ENCODE peak calls at places on chromosomes 2 and 18, in six cellular contexts. K is endothelial cell, S is thyroid gland, F is progenitor cell of endocrine pancreas, G is astrocyte, U is WERI-Rb-1. X is an unnamed sample.
A peak's percentile ranks its signal among the peaks of the same experiment; 100 is the strongest.

GRCh38 chr2:95316466-95317122 is 19.4 kb downstream of the KCNIP3 start:
- DNase-seq in K (no peak), S (no peak), F (no peak), G (peak; percentile 76), U (no peak), X (no peak)

GRCh38 chr2:106058469-106059137 is 135.5 kb downstream of the UXS1 start:
- DNase-seq in K (no peak), S (no peak), F (no peak), G (no peak), U (no peak), X (no peak)

GRCh38 chr2:188444106-188444835 is 152.6 kb downstream of the GULP1 start:
- DNase-seq in K (no peak), S (no peak), F (no peak), G (no peak), U (no peak), X (no peak)

GRCh38 chr2:40497251-40497859 is 45.5 kb upstream of the SLC8A1 start:
- DNase-seq in K (no peak), S (no peak), F (no peak), G (no peak), U (no peak), X (no peak)

GRCh38 chr2:46849741-46850474 is 65.7 kb downstream of the MCFD2 start:
- DNase-seq in K (no peak), S (peak; percentile 52), F (no peak), G (peak; percentile 97), U (no peak), X (peak; percentile 85)

GRCh38 chr2:203446780-203447179 is 88.3 kb downstream of the RAPH1 start:
- DNase-seq in K (no peak), S (no peak), F (no peak), G (no peak), U (no peak), X (no peak)

GRCh38 chr2:75647771-75648170 is 1.2 kb downstream of the MRPL19 start:
- DNase-seq in K (no peak), S (no peak), F (no peak), G (no peak), U (no peak), X (no peak)

GRCh38 chr2:65545818-65546217 is 113.4 kb upstream of the SPRED2 start:
- DNase-seq in K (no peak), S (no peak), F (no peak), G (peak; percentile 37), U (no peak), X (peak; percentile 24)

GRCh38 chr2:71665168-71666093 is 212.1 kb downstream of the DYSF start:
- DNase-seq in K (no peak), S (no peak), F (no peak), G (no peak), U (no peak), X (peak; percentile 49)

GRCh38 chr2:189580662-189581353 is at the start of gene SLC40A1:
- DNase-seq in K (peak; percentile 82), S (peak; percentile 90), F (peak; percentile 69), G (peak; percentile 48), U (peak; percentile 63), X (peak; percentile 89)

GRCh38 chr18:9581667-9582066 is 32.7 kb downstream of the PPP4R1 start:
- DNase-seq in K (no peak), S (no peak), F (no peak), G (no peak), U (no peak), X (no peak)

GRCh38 chr2:73003027-73003426 is 68.5 kb downstream of the SFXN5 start:
- DNase-seq in K (no peak), S (no peak), F (no peak), G (no peak), U (no peak), X (no peak)

GRCh38 chr2:106039634-106040033 is 154.5 kb downstream of the UXS1 start:
- DNase-seq in K (no peak), S (peak; percentile 33), F (no peak), G (no peak), U (no peak), X (no peak)

GRCh38 chr2:206480620-206481019 is 37.3 kb downstream of the ADAM23 start:
- DNase-seq in K (no peak), S (no peak), F (no peak), G (no peak), U (no peak), X (no peak)

GRCh38 chr2:56680971-56681631 is 497.3 kb downstream of the CCDC85A start:
- DNase-seq in K (no peak), S (no peak), F (no peak), G (peak; percentile 89), U (no peak), X (no peak)

GRCh38 chr2:179454443-179455218 is 190.0 kb upstream of the SESTD1 start:
- DNase-seq in K (no peak), S (no peak), F (no peak), G (peak; percentile 96), U (no peak), X (no peak)

GRCh38 chr2:233053928-233054774 is 6.0 kb upstream of the INPP5D start:
- DNase-seq in K (peak; percentile 77), S (peak; percentile 60), F (peak; percentile 63), G (no peak), U (peak; percentile 72), X (peak; percentile 47)

GRCh38 chr2:85846411-85846810 is 42.4 kb downstream of the ST3GAL5 start:
- DNase-seq in K (no peak), S (no peak), F (no peak), G (peak; percentile 71), U (no peak), X (no peak)

GRCh38 chr2:226581004-226581403 is 218.6 kb downstream of the IRS1 start:
- DNase-seq in K (no peak), S (no peak), F (no peak), G (no peak), U (no peak), X (no peak)

GRCh38 chr2:73006969-73007710 is 64.4 kb downstream of the SFXN5 start:
- DNase-seq in K (no peak), S (no peak), F (no peak), G (no peak), U (no peak), X (no peak)

GRCh38 chr2:21423854-21424253 is 300.1 kb downstream of the TDRD15 start:
- DNase-seq in K (no peak), S (no peak), F (no peak), G (no peak), U (no peak), X (no peak)

GRCh38 chr2:71462641-71463341 is 9.4 kb downstream of the DYSF start:
- DNase-seq in K (no peak), S (no peak), F (no peak), G (no peak), U (no peak), X (no peak)

GRCh38 chr18:30457156-30457555 is 585.4 kb downstream of the DSC3 start:
- DNase-seq in K (no peak), S (no peak), F (no peak), G (no peak), U (no peak), X (no peak)
- TF ChIP-seq CTCF in K (no peak), S (no peak), F (no peak), G (no peak), U (no peak), X (no peak)

DNA sequence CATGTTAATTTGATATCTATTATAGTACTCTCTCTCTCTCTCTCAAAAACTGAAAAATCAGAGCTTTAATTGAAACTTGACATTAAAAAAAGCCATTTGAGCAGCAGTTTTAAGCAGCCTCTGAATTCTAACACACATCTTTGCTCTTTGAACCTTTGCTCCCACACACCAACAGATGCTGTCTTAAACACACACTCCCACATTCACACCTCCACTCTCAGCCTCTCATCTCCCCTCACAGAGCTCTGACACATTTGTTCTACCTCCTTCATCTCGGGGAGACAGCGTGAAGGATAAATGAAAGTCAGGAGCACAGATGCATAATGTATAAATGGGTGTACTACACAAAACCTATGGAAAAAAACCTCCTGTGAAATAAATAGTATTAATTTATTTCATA is 95.2 kb downstream of the NAB1 start:
- DNase-seq in K (no peak), S (no peak), F (no peak), G (no peak), U (no peak), X (no peak)
- TF ChIP-seq CTCF in K (no peak), S (no peak), F (no peak), G (no peak), U (no peak), X (no peak)

GRCh38 chr2:112723556-112723940 is 2.7 kb downstream of the NT5DC4 start:
- DNase-seq in K (no peak), S (no peak), F (no peak), G (no peak), U (no peak), X (no peak)

GRCh38 chr2:112723995-112724394 is 3.2 kb downstream of the NT5DC4 start:
- DNase-seq in K (no peak), S (no peak), F (no peak), G (no peak), U (no peak), X (no peak)

GRCh38 chr2:112725545-112726457 is 5.0 kb downstream of the NT5DC4 start:
- DNase-seq in K (no peak), S (no peak), F (no peak), G (no peak), U (no peak), X (no peak)

GRCh38 chr2:112726487-112727190 is 5.8 kb downstream of the NT5DC4 start:
- DNase-seq in K (peak; percentile 94), S (peak; percentile 95), F (peak; percentile 90), G (peak; percentile 58), U (peak; percentile 91), X (peak; percentile 91)

DNA sequence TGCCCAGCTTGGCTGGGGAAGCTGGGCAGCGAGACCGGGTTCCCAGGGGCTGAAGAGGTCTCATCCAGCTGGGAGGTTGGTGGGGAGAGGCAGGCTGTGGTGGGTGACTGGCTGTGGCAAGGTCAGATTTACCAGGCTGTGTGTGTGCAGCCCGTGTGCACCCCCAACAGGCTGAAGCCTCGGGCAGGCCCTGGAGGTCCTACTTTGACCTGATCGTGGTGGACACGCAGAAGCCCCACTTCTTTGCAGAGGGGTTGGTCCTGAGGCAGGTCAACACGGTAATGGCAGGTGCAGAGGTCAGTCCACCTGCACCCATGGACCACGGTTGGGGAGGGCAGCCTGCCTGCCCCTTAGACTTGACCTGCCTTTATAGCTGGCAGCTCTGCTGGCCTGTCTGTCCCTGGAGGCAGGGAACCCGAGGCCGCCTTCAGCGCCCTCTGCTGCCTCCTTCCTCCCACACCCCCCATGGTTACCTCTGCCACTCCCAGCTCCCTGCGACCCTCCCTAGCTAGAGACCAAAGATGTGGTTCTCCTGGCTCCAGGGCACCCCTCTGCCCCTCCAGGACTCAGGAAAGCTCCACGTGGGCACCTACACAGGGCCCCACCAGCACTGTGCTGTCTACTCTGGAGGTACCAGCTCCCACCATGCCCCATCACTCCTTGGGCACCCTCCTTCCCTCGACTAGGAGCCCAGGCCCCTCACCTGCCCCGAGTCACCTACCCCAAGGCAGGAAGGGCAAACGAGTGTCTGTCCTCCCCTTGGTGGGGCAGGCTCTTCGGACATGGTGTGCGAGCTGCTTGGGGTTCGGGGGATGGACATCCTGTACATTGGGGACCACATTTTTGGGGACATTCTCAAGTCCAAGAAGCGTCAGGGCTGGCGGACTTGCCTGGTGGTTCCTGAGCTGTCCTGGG is 4.0 kb downstream of the NT5DC4 start:
- DNase-seq in K (peak; percentile 50), S (no peak), F (no peak), G (no peak), U (peak; percentile 46), X (no peak)
- TF ChIP-seq CTCF in K (no peak), S (no peak), F (no peak), G (no peak), U (peak; percentile 59), X (no peak)

DNA sequence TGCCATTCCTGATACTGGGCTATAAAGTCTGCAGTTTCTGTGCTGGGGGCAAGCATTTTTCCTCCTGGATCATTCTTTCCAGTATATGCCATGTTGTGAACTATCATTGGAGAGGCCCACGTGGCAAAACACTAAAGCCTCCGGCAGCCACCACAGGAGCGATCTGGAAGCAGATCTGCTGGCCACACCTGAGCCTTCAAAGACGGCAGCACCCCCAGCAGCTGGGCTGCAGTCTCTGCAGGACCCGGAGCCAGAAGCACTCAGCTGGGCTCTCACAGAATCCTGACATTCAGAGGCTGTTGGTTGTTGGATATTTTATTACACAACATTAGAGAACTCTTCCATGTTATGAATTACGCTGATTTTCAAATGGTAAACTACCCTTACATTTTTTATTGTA is 100.9 kb downstream of the SNTG2 start:
- DNase-seq in K (no peak), S (no peak), F (no peak), G (no peak), U (no peak), X (no peak)
- TF ChIP-seq CTCF in K (no peak), S (no peak), F (no peak), G (no peak), U (no peak), X (no peak)

X was measured in heart left ventricle.